ENCODE peak calls at places on chromosomes 5 and 9, in eight cellular contexts. One of them, this sample, is unnamed.

GRCh38 chr9:70600479-70600878 is 186.0 kb upstream of the KLF9 start:
- DNase-seq in T-helper 1 cell: no peak
- DNase-seq in GM18507: no peak
- DNase-seq in hippocampal formation: no peak
- DNase-seq in activated CD4-positive, alpha-beta T cell treated with anti-CD3 and anti-CD28 coated beads, Interleukin-2, amount 10 ng/mL, durations not matched to agents 7 days and 5 days: no peak
- DNase-seq in GM23248: peak; percentile 82
- DNase-seq in pons: no peak
- DNase-seq in activated T-helper 1 cell treated with anti-CD3 and anti-CD28 coated beads, Interleukin-2, amount 50 U/mL, for 16 hours: no peak
- DNase-seq in this sample: no peak

GRCh38 chr5:155539958-155540595 is 526.5 kb downstream of the KIF4B start:
- DNase-seq in hippocampal formation: no peak
- DNase-seq in activated CD4-positive, alpha-beta T cell treated with anti-CD3 and anti-CD28 coated beads, Interleukin-2, amount 10 ng/mL, durations not matched to agents 7 days and 5 days: no peak
- DNase-seq in GM18507: no peak
- DNase-seq in activated T-helper 1 cell treated with anti-CD3 and anti-CD28 coated beads, Interleukin-2, amount 50 U/mL, for 16 hours: no peak
- DNase-seq in T-helper 1 cell: no peak
- DNase-seq in pons: no peak
- DNase-seq in GM23248: no peak
- DNase-seq in this sample: no peak

GRCh38 chr5:32450952-32451351 is 6.4 kb upstream of the ZFR start:
- DNase-seq in activated T-helper 1 cell treated with anti-CD3 and anti-CD28 coated beads, Interleukin-2, amount 50 U/mL, for 16 hours: no peak
- DNase-seq in GM18507: no peak
- DNase-seq in GM23248: no peak
- DNase-seq in pons: no peak
- DNase-seq in T-helper 1 cell: no peak
- DNase-seq in activated CD4-positive, alpha-beta T cell treated with anti-CD3 and anti-CD28 coated beads, Interleukin-2, amount 10 ng/mL, durations not matched to agents 7 days and 5 days: no peak
- DNase-seq in hippocampal formation: no peak
- DNase-seq in this sample: no peak

GRCh38 chr9:16243798-16244197 is 626.7 kb downstream of the BNC2 start:
- DNase-seq in pons: no peak
- DNase-seq in activated CD4-positive, alpha-beta T cell treated with anti-CD3 and anti-CD28 coated beads, Interleukin-2, amount 10 ng/mL, durations not matched to agents 7 days and 5 days: no peak
- DNase-seq in hippocampal formation: no peak
- DNase-seq in activated T-helper 1 cell treated with anti-CD3 and anti-CD28 coated beads, Interleukin-2, amount 50 U/mL, for 16 hours: no peak
- DNase-seq in T-helper 1 cell: no peak
- DNase-seq in GM18507: no peak
- DNase-seq in GM23248: no peak
- DNase-seq in this sample: no peak

GRCh38 chr9:77841739-77842386 is 189.7 kb downstream of the GNAQ start:
- DNase-seq in activated CD4-positive, alpha-beta T cell treated with anti-CD3 and anti-CD28 coated beads, Interleukin-2, amount 10 ng/mL, durations not matched to agents 7 days and 5 days: no peak
- DNase-seq in pons: peak; percentile 69
- DNase-seq in GM18507: no peak
- DNase-seq in activated T-helper 1 cell treated with anti-CD3 and anti-CD28 coated beads, Interleukin-2, amount 50 U/mL, for 16 hours: no peak
- DNase-seq in GM23248: no peak
- DNase-seq in T-helper 1 cell: no peak
- DNase-seq in hippocampal formation: peak; percentile 59
- DNase-seq in this sample: no peak

GRCh38 chr5:116361171-116361967 is 213.3 kb downstream of the SEMA6A start:
- DNase-seq in pons: peak; percentile 53
- DNase-seq in activated T-helper 1 cell treated with anti-CD3 and anti-CD28 coated beads, Interleukin-2, amount 50 U/mL, for 16 hours: no peak
- DNase-seq in hippocampal formation: peak; percentile 33
- DNase-seq in T-helper 1 cell: no peak
- DNase-seq in activated CD4-positive, alpha-beta T cell treated with anti-CD3 and anti-CD28 coated beads, Interleukin-2, amount 10 ng/mL, durations not matched to agents 7 days and 5 days: no peak
- DNase-seq in GM18507: no peak
- DNase-seq in GM23248: peak; percentile 40
- DNase-seq in this sample: no peak

GRCh38 chr9:78439866-78440830 is 143.2 kb downstream of the PSAT1 start:
- DNase-seq in hippocampal formation: peak; percentile 1
- DNase-seq in activated T-helper 1 cell treated with anti-CD3 and anti-CD28 coated beads, Interleukin-2, amount 50 U/mL, for 16 hours: no peak
- DNase-seq in GM23248: no peak
- DNase-seq in GM18507: no peak
- DNase-seq in pons: no peak
- DNase-seq in T-helper 1 cell: no peak
- DNase-seq in activated CD4-positive, alpha-beta T cell treated with anti-CD3 and anti-CD28 coated beads, Interleukin-2, amount 10 ng/mL, durations not matched to agents 7 days and 5 days: no peak
- DNase-seq in this sample: no peak

GRCh38 chr9:14451949-14452348 is 138.0 kb upstream of the NFIB start:
- DNase-seq in hippocampal formation: no peak
- DNase-seq in activated CD4-positive, alpha-beta T cell treated with anti-CD3 and anti-CD28 coated beads, Interleukin-2, amount 10 ng/mL, durations not matched to agents 7 days and 5 days: no peak
- DNase-seq in pons: no peak
- DNase-seq in T-helper 1 cell: no peak
- DNase-seq in GM23248: no peak
- DNase-seq in GM18507: no peak
- DNase-seq in activated T-helper 1 cell treated with anti-CD3 and anti-CD28 coated beads, Interleukin-2, amount 50 U/mL, for 16 hours: no peak
- DNase-seq in this sample: no peak